ENCODE peak calls at places on chromosomes 16 and 17, in nine cellular contexts. J, F, I, X, V, R, A, K and G are unnamed samples. For H3K4me1 and H3K36me3, the result is how much of the 10 kb centered on the place peaks cover.

GRCh38 chr17:77319211-77320031 is 178.7 kb downstream of the SEC14L1 start:
- DNase-seq in J (peak), K (peak), F (peak), A (peak), R (peak), I (no peak), X (peak), V (peak), G (peak)

GRCh38 chr17:42531455-42532354 is 4.3 kb upstream of the NAGLU start:
- DNase-seq in F (no peak), R (peak), A (peak), J (peak), K (no peak), I (peak), V (peak), X (peak), G (no peak)

GRCh38 chr17:2707721-2708584 is 3.6 kb downstream of the CLUH start:
- DNase-seq in A (peak), J (no peak), R (peak), I (no peak), F (no peak), V (peak), X (no peak), K (no peak), G (no peak)

GRCh38 chr16:70694517-70695218 is 8.8 kb upstream of the MTSS2 start:
- DNase-seq in J (no peak), K (no peak), A (no peak), F (no peak), X (no peak), R (no peak), V (no peak), I (no peak), G (peak)

GRCh38 chr17:72710834-72711233 is 381.7 kb downstream of the SLC39A11 start:
- DNase-seq in V (no peak), R (no peak), J (no peak), A (no peak), X (peak), I (no peak), F (no peak), K (no peak), G (no peak)

GRCh38 chr17:27241346-27241946 is 52.5 kb upstream of the WSB1 start:
- DNase-seq in A (no peak), F (peak), V (no peak), J (peak), I (no peak), X (peak), K (no peak), R (no peak), G (no peak)

GRCh38 chr17:33602981-33603380 is 309.9 kb upstream of the ASIC2 start:
- DNase-seq in J (no peak), I (no peak), R (no peak), K (no peak), F (no peak), X (no peak), V (no peak), A (no peak), G (no peak)

GRCh38 chr17:80870401-80870800 is 121.2 kb upstream of the CHMP6 start:
- DNase-seq in A (no peak), I (no peak), X (no peak), V (no peak), K (no peak), F (no peak), R (no peak), J (no peak), G (no peak)

GRCh38 chr17:15469260-15469659 is 1.8 kb upstream of the CDRT4 start:
- DNase-seq in F (peak), I (no peak), X (no peak), K (peak), V (peak), J (no peak), R (no peak), A (peak), G (no peak)

GRCh38 chr16:4698321-4699029 is 5.1 kb downstream of the NUDT16L1 start:
- DNase-seq in K (no peak), X (no peak), J (no peak), R (no peak), F (no peak), V (no peak), I (no peak), A (no peak), G (no peak)

GRCh38 chr16:72355561-72355960 is 183.6 kb upstream of the PMFBP1 start:
- DNase-seq in F (peak), J (no peak), X (peak), R (no peak), K (no peak), V (no peak), I (no peak), A (no peak), G (no peak)

GRCh38 chr17:48610282-48611211 is at the start of gene HOXB7:
- DNase-seq in X (no peak), A (peak), K (peak), F (no peak), I (peak), R (peak), J (peak), V (peak), G (peak)

GRCh38 chr16:50616883-50617629 is 64.1 kb downstream of the SNX20 start:
- DNase-seq in A (no peak), I (peak), R (no peak), F (no peak), J (no peak), V (no peak), X (no peak), K (no peak), G (no peak)

GRCh38 chr17:82416771-82417170 is 1.4 kb upstream of the HEXD start:
- DNase-seq in X (no peak), I (no peak), R (no peak), V (no peak), A (no peak), J (no peak), F (no peak), K (no peak), G (no peak)

GRCh38 chr17:32763855-32764439 is 113.0 kb downstream of the MYO1D start:
- DNase-seq in F (no peak), I (no peak), V (no peak), J (no peak), A (no peak), K (no peak), R (no peak), X (no peak), G (no peak)

GRCh38 chr17:1379208-1379929 is 20.7 kb downstream of the YWHAE start:
- DNase-seq in R (no peak), A (no peak), F (no peak), K (no peak), V (no peak), J (no peak), X (no peak), I (no peak), G (no peak)
- H3K4me1 ChIP-seq in R (half or more), A (half or more), F (under half), K (half or more), V (half or more), J (under half), X (under half), I (half or more), G (under half)

GRCh38 chr17:31522987-31523495 is 131.6 kb downstream of the RAB11FIP4 start:
- DNase-seq in J (no peak), K (no peak), X (no peak), A (no peak), F (no peak), V (no peak), R (no peak), I (no peak), G (no peak)
- H3K36me3 ChIP-seq in J (under half), K (under half), X (under half), A (under half), F (under half), V (under half), R (under half), I (half or more), G (under half)

GRCh38 chr16:57530104-57530522 is 6.3 kb downstream of the CCDC102A start:
- DNase-seq in V (no peak), A (no peak), J (no peak), K (no peak), R (no peak), I (peak), F (peak), X (no peak), G (peak)
- H3K4me3 ChIP-seq in V (no peak), A (no peak), J (no peak), K (no peak), R (no peak), I (peak), F (peak), X (no peak), G (no peak)

DNA sequence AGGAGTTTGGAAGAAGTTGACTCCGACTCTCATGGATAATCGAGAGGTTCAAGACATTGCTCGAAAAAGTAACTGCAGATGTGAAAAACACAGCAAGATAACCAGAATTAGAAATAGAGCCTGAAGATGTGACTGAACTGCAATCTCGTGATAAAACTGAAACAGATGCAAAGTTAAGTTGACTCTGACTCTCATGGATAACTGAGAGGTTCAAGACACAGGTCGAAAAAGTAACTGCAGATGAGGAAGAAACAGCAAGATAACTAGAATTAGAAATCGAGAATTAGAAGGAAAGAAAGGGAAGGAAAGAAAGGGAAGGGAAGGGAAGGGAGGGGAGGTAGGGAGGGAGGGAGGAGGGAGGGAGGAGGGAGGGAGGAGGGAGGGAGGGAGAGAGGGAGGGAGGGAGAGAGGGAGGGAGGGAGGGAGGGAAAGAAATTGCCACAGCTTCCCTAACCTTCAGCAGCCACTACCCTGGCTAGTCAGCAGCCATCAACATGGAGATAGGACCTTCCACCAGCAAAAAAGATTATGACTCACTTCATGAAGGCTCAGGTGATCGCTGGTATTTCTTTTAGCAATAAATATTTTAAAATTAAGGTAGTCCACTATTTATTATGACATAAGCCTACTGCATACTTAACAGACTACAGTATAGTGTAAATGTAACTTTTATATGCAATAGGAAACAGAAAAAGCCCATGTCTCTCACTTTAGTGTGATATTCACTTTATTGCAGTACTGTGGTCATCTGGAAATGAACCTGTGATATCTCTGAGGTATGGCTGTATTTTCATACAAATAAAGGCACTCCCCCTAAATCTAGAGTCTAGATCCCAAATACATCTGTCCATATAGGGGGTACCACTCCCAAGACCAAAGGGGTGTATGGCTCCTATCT is 68.3 kb downstream of the KANSL1 start:
- DNase-seq in A (no peak), F (no peak), K (no peak), I (no peak), V (no peak), X (no peak), R (no peak), J (no peak), G (no peak)
- H3K4me1 ChIP-seq in A (half or more), F (under half), K (under half), I (half or more), V (half or more), X (under half), R (under half), J (under half), G (under half)

GRCh38 chr17:57268176-57268575 is 11.9 kb downstream of the MSI2 start:
- DNase-seq in I (no peak), J (no peak), X (no peak), F (no peak), R (no peak), V (no peak), K (no peak), A (no peak), G (no peak)

GRCh38 chr17:57269598-57270255 is 13.4 kb downstream of the MSI2 start:
- DNase-seq in R (no peak), J (no peak), V (no peak), A (no peak), F (no peak), X (no peak), K (no peak), I (no peak), G (no peak)

GRCh38 chr17:57271821-57272220 is 15.5 kb downstream of the MSI2 start:
- DNase-seq in I (no peak), V (no peak), J (no peak), A (no peak), K (no peak), X (no peak), F (no peak), R (no peak), G (no peak)

GRCh38 chr17:57269052-57269451 is 12.7 kb downstream of the MSI2 start:
- DNase-seq in K (no peak), A (no peak), F (no peak), X (no peak), R (no peak), J (no peak), I (no peak), V (no peak), G (no peak)

GRCh38 chr17:57270801-57271245 is 14.5 kb downstream of the MSI2 start:
- DNase-seq in X (no peak), F (no peak), K (no peak), R (no peak), I (no peak), V (no peak), J (no peak), A (no peak), G (no peak)
- H3K36me3 ChIP-seq in X (under half), F (under half), K (under half), R (under half), I (half or more), V (under half), J (under half), A (under half), G (under half)

GRCh38 chr16:57480127-57480753 is 6.1 kb downstream of the DOK4 start:
- DNase-seq in X (no peak), F (peak), A (peak), R (peak), I (no peak), J (peak), V (peak), K (no peak), G (peak)

GRCh38 chr16:57480754-57481230 is 5.5 kb downstream of the DOK4 start:
- DNase-seq in A (no peak), R (no peak), X (no peak), V (no peak), J (no peak), K (no peak), F (no peak), I (no peak), G (no peak)

GRCh38 chr16:57479043-57479421 is 7.3 kb downstream of the DOK4 start:
- DNase-seq in R (no peak), A (no peak), F (no peak), K (no peak), V (no peak), I (no peak), J (no peak), X (no peak), G (no peak)

GRCh38 chr16:57478396-57479024 is 7.8 kb downstream of the DOK4 start:
- DNase-seq in J (no peak), I (no peak), F (no peak), K (no peak), R (no peak), V (no peak), A (no peak), X (no peak), G (no peak)

DNA sequence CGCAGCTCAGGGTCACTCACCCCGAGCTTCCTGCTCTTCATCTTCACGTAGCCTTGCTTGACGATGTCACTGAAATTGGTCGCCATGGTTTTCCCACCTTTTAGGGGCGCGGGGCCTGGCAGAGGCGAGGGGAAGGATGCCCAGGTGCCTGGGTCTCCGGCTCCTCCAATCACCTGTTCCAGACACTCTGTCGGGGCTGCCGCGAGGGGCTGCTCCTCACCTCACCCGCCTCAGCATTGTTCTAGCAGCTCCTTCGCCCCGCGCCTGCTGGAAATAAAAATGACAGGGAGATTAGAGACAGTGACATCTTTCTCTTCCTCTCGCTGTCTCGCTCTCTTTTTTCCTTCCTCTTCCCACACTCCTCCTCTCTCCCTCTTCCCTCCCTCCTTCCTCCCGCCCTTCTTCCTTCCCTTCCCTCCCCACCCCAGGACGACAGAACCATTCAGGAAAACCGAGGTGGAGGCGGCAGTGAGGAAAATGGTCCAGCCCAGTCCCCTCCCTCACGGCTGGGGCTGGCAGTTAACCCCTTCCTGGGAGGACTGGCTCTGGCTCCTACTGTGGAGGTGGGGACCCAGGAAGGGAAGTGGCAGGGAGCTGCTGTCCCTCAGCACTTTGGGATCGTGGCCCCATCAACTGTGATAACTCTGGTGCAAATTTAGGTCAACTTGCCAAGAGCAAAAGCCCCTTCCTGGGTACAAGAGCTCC is 6.7 kb downstream of the DOK4 start:
- DNase-seq in F (peak), V (no peak), R (peak), A (peak), J (no peak), X (peak), I (no peak), K (no peak), G (peak)
- H3K4me3 ChIP-seq in F (peak), V (peak), R (peak), A (peak), J (no peak), X (peak), I (no peak), K (peak), G (peak)

DNA sequence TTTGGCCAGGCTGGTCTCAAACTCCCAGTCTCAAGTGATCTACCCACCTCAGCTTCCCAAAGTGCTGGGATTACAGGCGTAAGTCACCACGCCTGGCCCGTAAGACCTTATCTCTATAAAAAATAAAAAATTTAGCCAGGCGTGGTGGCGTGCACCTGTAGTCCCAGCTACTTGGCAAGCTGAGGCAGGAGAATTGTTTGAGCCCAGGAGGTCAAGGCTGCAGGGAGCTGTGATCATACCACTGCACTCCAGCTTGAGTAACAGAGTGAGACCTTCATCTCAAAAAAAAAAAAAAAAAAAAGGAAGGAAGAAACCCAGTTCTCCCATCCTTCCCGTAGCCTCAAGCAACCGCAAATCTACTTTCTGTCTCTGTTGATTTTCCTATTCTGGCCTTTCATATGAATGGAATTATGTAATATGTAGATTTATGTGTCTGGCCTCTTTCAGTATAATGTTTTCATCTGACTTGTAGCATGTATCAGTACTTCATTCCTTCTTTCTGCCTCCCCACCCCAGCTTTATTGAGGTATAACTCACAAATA is 11.1 kb downstream of the CASC3 start:
- DNase-seq in F (no peak), X (no peak), K (no peak), V (no peak), R (no peak), A (no peak), J (no peak), I (no peak), G (no peak)
- H3K4me1 ChIP-seq in F (under half), X (under half), K (under half), V (under half), R (under half), A (under half), J (under half), I (under half), G (under half)